ENCODE peak calls at places on chromosome 4, in nine cellular contexts. A is left ventricle myocardium inferior; B is T-helper 1 cell; N is lower lobe of right lung; G is stimulated activated naive CD8-positive, alpha-beta T cell treated with anti-CD3 and anti-CD28 coated beads, Interleukin-15, Interleukin-2, amounts not matched to agents 100 U/mL and 50 U/mL, for 24 hours; C is upper lobe of right lung; O is IMR-90; S is activated T-cell treated with anti-CD3 and anti-CD28 coated beads, Interleukin-2, amount 50 U/mL, for 72 hours; Z is kidney tubule cell. H is an unnamed sample.

GRCh38 chr4:3399277-3400194 is 42.2 kb upstream of the HGFAC start:
- DNase-seq in O (no peak), G (no peak), A (peak; percentile 21), N (no peak), C (no peak), S (no peak), Z (peak; percentile 40), B (no peak), H (peak; percentile 21)

GRCh38 chr4:91058345-91058744 is 931.2 kb downstream of the CCSER1 start:
- DNase-seq in C (no peak), Z (peak; percentile 19), B (no peak), S (no peak), N (no peak), O (peak; percentile 0), G (no peak), A (no peak), H (no peak)

GRCh38 chr4:87461281-87461700 is 38.9 kb downstream of the NUDT9 start:
- DNase-seq in G (no peak), A (no peak), S (no peak), C (no peak), O (peak; percentile 50), Z (no peak), N (no peak), B (no peak), H (peak; percentile 2)

GRCh38 chr4:31995943-31996901 is 1276.1 kb downstream of the PCDH7 start:
- DNase-seq in C (no peak), Z (no peak), B (no peak), A (no peak), O (no peak), G (no peak), N (no peak), S (no peak), H (no peak)

GRCh38 chr4:99983289-99983943 is 33.3 kb upstream of the H2AZ1 start:
- DNase-seq in Z (no peak), N (no peak), C (no peak), A (no peak), O (no peak), S (no peak), B (no peak), G (no peak), H (no peak)

GRCh38 chr4:177229331-177229730 is 80.3 kb upstream of the NEIL3 start:
- DNase-seq in B (no peak), S (no peak), N (no peak), O (peak; percentile 35), Z (peak; percentile 49), G (no peak), C (no peak), A (no peak), H (no peak)

GRCh38 chr4:148152868-148153630 is 289.2 kb downstream of the NR3C2 start:
- DNase-seq in B (no peak), C (no peak), S (no peak), G (no peak), A (no peak), O (no peak), Z (no peak), N (no peak), H (no peak)

GRCh38 chr4:53012738-53013137 is 150.6 kb downstream of the RASL11B start:
- DNase-seq in C (no peak), Z (no peak), O (peak; percentile 30), B (no peak), S (no peak), A (no peak), N (no peak), G (no peak), H (no peak)

GRCh38 chr4:110793890-110794588 is 171.2 kb upstream of the PITX2 start:
- DNase-seq in N (no peak), C (no peak), A (no peak), S (no peak), G (no peak), Z (no peak), O (no peak), B (no peak), H (peak; percentile 70)

GRCh38 chr4:82457266-82457665 is 26.9 kb downstream of the ENOPH1 start:
- DNase-seq in G (no peak), S (no peak), Z (no peak), N (no peak), A (no peak), O (no peak), C (no peak), B (no peak), H (no peak)

GRCh38 chr4:75849459-75849858 is 52.8 kb downstream of the PPEF2 start:
- DNase-seq in B (no peak), A (no peak), O (no peak), C (no peak), N (peak; percentile 49), Z (no peak), S (no peak), G (no peak), H (no peak)